ENCODE peak calls at places on chromosomes 6 and 20, in four cellular contexts. C is fibroblast of the aortic adventitia, F is endodermal cell, Y is HL-60. U is an unnamed sample.

GRCh38 chr20:25242231-25242630 is 5.7 kb upstream of the PYGB start:
- DNase-seq in C (no peak), F (peak; percentile 26), Y (no peak), U (no peak)

GRCh38 chr20:37377346-37378081 is 31.6 kb downstream of the SRC start:
- DNase-seq in C (no peak), F (peak; percentile 49), Y (no peak), U (no peak)

GRCh38 chr6:110816677-110817076 is 1.4 kb upstream of the CDK19 start:
- DNase-seq in C (no peak), F (no peak), Y (peak; percentile 61), U (no peak)

GRCh38 chr20:62759981-62760431 is 36.3 kb upstream of the MRGBP start:
- DNase-seq in C (no peak), F (no peak), Y (peak; percentile 26), U (no peak)

GRCh38 chr6:129419324-129419723 is 290.7 kb downstream of the ARHGAP18 start:
- DNase-seq in C (no peak), F (no peak), Y (no peak), U (no peak)

GRCh38 chr6:17156112-17156921 is 54.5 kb downstream of the STMND1 start:
- DNase-seq in C (peak; percentile 92), F (peak; percentile 84), Y (peak; percentile 25), U (peak; percentile 85)

GRCh38 chr20:50170549-50171220 is 17.2 kb upstream of the PEDS1 start:
- DNase-seq in C (no peak), F (no peak), Y (no peak), U (no peak)

GRCh38 chr6:99434702-99435530 is 9.8 kb upstream of the PNISR start:
- DNase-seq in C (peak; percentile 59), F (no peak), Y (no peak), U (peak; percentile 54)

GRCh38 chr6:49513153-49513989 is 13.6 kb downstream of the GLYATL3 start:
- DNase-seq in C (no peak), F (no peak), Y (no peak), U (no peak)

GRCh38 chr6:111920581-111920980 is 47.3 kb upstream of the FYN start:
- DNase-seq in C (no peak), F (no peak), Y (no peak), U (no peak)

GRCh38 chr6:19142236-19142635 is 694.9 kb upstream of the ID4 start:
- DNase-seq in C (no peak), F (no peak), Y (no peak), U (no peak)

GRCh38 chr6:99119109-99120031 is 171.6 kb upstream of the FBXL4 start:
- DNase-seq in C (peak; percentile 55), F (peak; percentile 74), Y (peak; percentile 5), U (peak; percentile 58)

GRCh38 chr6:12490904-12491571 is 200.9 kb downstream of the EDN1 start:
- DNase-seq in C (peak; percentile 98), F (no peak), Y (no peak), U (peak; percentile 92)

GRCh38 chr6:10586302-10586701 is 65.2 kb downstream of the GCNT2 start:
- DNase-seq in C (no peak), F (peak; percentile 75), Y (no peak), U (no peak)

GRCh38 chr20:9912858-9913434 is 74.1 kb upstream of the PAK5 start:
- DNase-seq in C (peak; percentile 53), F (peak; percentile 81), Y (no peak), U (peak; percentile 57)

GRCh38 chr6:89160693-89161092 is 14.8 kb downstream of the PM20D2 start:
- DNase-seq in C (no peak), F (no peak), Y (no peak), U (no peak)

GRCh38 chr6:38161754-38162492 is 342.4 kb downstream of the ZFAND3 start:
- DNase-seq in C (no peak), F (peak; percentile 52), Y (no peak), U (no peak)

GRCh38 chr6:83270971-83271714 is 78.0 kb downstream of the RWDD2A start:
- DNase-seq in C (peak; percentile 95), F (no peak), Y (no peak), U (peak; percentile 82)

GRCh38 chr6:24100336-24100735 is 25.7 kb upstream of the NRSN1 start:
- DNase-seq in C (no peak), F (peak; percentile 55), Y (no peak), U (no peak)

GRCh38 chr6:13368716-13369115 is 40.4 kb upstream of the TBC1D7 start:
- DNase-seq in C (peak; percentile 58), F (no peak), Y (no peak), U (no peak)

GRCh38 chr20:46898433-46898832 is 3.8 kb downstream of the EYA2 start:
- DNase-seq in C (no peak), F (peak; percentile 59), Y (no peak), U (no peak)

GRCh38 chr20:57977588-57977987 is 250.9 kb downstream of the ANKRD60 start:
- DNase-seq in C (no peak), F (no peak), Y (no peak), U (no peak)

GRCh38 chr6:139534472-139535115 is 160.1 kb upstream of the CITED2 start:
- DNase-seq in C (no peak), F (peak; percentile 72), Y (no peak), U (no peak)

GRCh38 chr6:82712826-82713225 is 349.2 kb downstream of the TPBG start:
- DNase-seq in C (peak; percentile 8), F (no peak), Y (no peak), U (no peak)

GRCh38 chr6:11418290-11418905 is 119.2 kb upstream of the TMEM170B start:
- DNase-seq in C (no peak), F (no peak), Y (no peak), U (no peak)

GRCh38 chr6:25197116-25197515 is 82.1 kb upstream of the CARMIL1 start:
- DNase-seq in C (no peak), F (no peak), Y (no peak), U (no peak)

GRCh38 chr6:11329841-11330765 is 97.6 kb upstream of the NEDD9 start:
- DNase-seq in C (no peak), F (no peak), Y (no peak), U (no peak)

GRCh38 chr20:50567860-50568548 is 57.8 kb downstream of the PTPN1 start:
- DNase-seq in C (no peak), F (no peak), Y (no peak), U (no peak)

GRCh38 chr20:23046431-23046830 is 3.0 kb downstream of the THBD start:
- DNase-seq in C (no peak), F (no peak), Y (no peak), U (no peak)

GRCh38 chr20:23049201-23049932 is at the start of gene THBD:
- DNase-seq in C (peak; percentile 78), F (peak; percentile 85), Y (no peak), U (peak; percentile 64)

GRCh38 chr20:23048283-23049200 is 930 bp downstream of the THBD start:
- DNase-seq in C (peak; percentile 51), F (peak; percentile 90), Y (peak; percentile 76), U (no peak)

GRCh38 chr20:23047738-23048214 is 1.7 kb downstream of the THBD start:
- DNase-seq in C (no peak), F (peak; percentile 82), Y (no peak), U (no peak)

DNA sequence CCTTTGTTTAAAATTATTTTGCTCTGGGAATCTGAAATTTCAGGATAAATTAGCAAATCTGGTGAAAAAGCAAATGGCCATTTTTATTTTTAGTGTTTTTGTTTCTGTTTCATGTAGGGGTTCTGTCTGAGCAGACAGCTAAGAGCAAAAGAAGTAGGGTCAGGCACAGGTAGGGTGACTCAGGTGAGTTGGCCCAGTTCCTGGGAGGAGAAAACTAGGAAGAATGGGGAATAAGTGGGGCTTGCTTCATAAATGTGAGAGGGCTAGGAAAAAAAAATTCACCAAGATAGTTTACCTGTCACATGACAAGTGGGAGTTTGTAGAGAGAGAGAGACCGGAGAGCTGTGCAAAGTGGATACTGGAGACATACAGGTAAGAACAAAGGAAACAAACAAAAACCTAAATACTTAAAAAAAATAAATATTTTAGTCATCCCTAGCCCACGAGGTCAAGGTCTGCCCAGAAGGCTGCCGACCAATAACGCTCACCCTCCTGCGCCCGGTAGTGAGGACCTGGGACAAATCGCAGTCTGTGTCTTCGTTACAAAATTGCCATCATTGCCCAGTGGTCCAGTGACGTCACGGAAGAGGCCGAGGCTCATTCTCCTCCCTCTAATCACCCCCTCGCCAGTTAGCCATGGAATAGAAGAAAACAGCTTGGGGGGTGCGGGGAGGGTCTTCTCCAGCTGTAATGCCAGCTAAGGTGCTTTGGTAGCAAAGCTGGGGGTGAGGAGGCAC is 2.3 kb downstream of the THBD start:
- DNase-seq in C (no peak), F (no peak), Y (no peak), U (no peak)
- H3K4me3 ChIP-seq in C (peak overlapping the region; percentile 69), F (no peak overlapping the region), Y (no peak overlapping the region), U (peak overlapping the region; percentile 44)

DNA sequence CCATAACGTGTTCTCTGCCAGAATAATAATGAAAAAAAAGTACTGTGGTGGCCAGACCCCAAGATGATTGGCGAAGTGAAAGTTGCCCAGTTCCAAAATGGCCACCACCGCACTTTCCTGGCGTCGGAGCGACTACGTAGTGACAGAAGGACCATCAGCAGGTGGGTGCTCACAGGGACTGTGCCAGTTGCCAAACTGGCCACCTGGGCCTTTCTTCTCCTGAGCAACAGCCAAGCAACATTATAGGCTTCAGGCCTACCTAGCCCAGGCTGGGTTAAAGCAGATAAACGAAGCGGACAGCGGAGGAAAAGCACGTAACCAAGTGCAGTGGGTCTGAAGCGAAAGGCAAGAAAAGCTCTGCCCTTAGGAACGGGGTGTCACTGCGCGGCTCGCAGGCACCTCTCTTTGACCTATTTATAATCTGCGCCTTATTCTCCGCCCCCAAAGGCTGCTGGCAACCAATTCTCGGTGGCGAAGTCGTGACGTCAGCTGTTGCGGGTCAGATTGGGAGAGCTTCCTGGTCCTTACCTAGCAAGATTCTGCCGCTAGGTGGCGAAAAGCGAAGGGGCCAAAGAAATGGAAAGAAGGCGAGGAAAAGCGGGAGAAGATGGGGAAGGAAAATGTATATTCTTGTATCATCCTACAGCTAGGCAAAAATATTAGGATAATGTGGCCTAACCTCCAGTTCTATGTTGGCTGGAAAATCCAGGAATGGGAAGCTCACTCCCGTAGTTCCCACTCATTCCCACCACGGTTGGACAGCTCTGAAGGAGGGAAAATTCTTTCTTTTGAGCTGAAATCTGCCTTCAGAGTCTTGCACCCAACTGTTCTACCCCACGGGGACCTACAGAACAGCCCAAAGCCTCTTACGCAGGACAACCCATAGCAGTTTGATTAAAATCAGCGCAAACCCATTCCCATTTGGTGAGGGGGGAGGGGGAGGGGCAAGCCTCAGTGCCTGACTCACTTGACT is 6.9 kb upstream of the MOG start:
- DNase-seq in C (peak; percentile 97), F (peak; percentile 99), Y (peak; percentile 67), U (peak; percentile 94)
- TF ChIP-seq CTCF in C (peak; percentile 93), F (peak; percentile 90), Y (peak; percentile 79), U (peak; percentile 96)

DNA sequence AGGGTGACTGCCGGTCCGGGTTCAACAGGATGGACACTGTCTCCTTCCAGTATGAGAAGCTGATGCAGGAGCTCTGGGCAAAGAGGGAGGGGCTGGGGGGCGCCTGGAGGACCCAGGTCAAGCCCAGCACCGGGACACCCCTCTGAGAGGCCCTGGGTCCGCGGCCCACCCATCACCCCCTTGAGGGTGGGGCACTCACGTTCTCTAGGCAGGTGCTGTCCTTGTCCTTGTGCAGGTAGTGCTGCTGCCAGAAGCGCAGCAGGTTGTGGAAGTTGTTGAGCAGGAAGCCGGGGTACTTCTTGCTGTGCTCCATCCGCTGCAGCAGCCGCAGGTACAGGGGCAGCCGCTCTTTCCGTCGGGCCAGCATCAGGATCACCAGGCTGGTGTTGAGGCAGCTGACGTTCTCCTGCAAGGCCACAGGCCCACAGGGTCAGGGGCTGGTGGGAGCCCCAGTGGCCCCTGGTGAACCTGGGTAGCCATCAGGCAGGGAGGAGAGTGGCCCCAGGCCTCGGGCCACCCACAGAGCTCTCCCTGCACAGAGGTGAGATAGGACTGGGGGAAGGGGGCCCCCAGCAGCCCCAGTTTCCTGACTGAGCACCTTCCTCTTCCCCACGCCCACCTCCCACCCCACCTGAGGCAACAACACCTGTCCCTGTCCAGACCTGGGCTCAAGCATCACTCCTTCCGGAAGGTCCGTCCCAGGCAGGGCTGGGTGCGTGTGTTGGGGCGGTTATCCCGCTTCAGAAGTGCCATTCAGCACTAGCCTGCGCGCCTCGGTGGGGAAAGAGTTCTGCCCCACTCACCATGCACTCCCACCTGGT is 47.8 kb downstream of the MYH7B start:
- DNase-seq in C (no peak), F (peak; percentile 48), Y (no peak), U (no peak)
- H3K4me3 ChIP-seq in C (no peak overlapping the region), F (no peak overlapping the region), Y (no peak overlapping the region), U (no peak overlapping the region)

GRCh38 chr6:158468666-158469065 is 91.2 kb upstream of the TMEM181 start:
- DNase-seq in C (no peak), F (no peak), Y (no peak), U (no peak)
- TF ChIP-seq CTCF in C (no peak), F (peak; percentile 36), Y (no peak), U (no peak)